ENCODE peak calls at places on chromosomes 4 and X, in five cellular contexts. One of them, this sample, is unnamed. For H3K36me3, the result is how much of the 10 kb centered on the place peaks cover.

GRCh38 chr4:107721436-107722090 is 1.5 kb upstream of the PAPSS1 start:
- DNase-seq in CD8-positive, alpha-beta memory T cell: peak
- DNase-seq in tibial nerve: no peak
- DNase-seq in H1: peak
- DNase-seq in body of pancreas: no peak
- DNase-seq in this sample: no peak

GRCh38 chr4:42515156-42515884 is 118.0 kb downstream of the SHISA3 start:
- DNase-seq in body of pancreas: no peak
- DNase-seq in CD8-positive, alpha-beta memory T cell: no peak
- DNase-seq in tibial nerve: no peak
- DNase-seq in H1: no peak
- DNase-seq in this sample: no peak

GRCh38 chr4:146585761-146586333 is 52.8 kb upstream of the POU4F2 start:
- DNase-seq in body of pancreas: no peak
- DNase-seq in CD8-positive, alpha-beta memory T cell: no peak
- DNase-seq in H1: no peak
- DNase-seq in tibial nerve: no peak
- DNase-seq in this sample: no peak

GRCh38 chrX:39756086-39756883 is 341.5 kb downstream of the BCOR start:
- DNase-seq in body of pancreas: peak
- DNase-seq in tibial nerve: no peak
- DNase-seq in CD8-positive, alpha-beta memory T cell: no peak
- DNase-seq in H1: no peak
- DNase-seq in this sample: no peak

GRCh38 chrX:130047416-130047815 is 62.9 kb downstream of the ELF4 start:
- DNase-seq in CD8-positive, alpha-beta memory T cell: no peak
- DNase-seq in H1: no peak
- DNase-seq in body of pancreas: no peak
- DNase-seq in tibial nerve: no peak
- DNase-seq in this sample: no peak

GRCh38 chr4:109915385-109916002 is 2.8 kb downstream of the EGF start:
- DNase-seq in tibial nerve: no peak
- DNase-seq in CD8-positive, alpha-beta memory T cell: no peak
- DNase-seq in body of pancreas: no peak
- DNase-seq in H1: no peak
- DNase-seq in this sample: no peak

GRCh38 chrX:39903937-39904336 is 193.8 kb downstream of the BCOR start:
- DNase-seq in tibial nerve: no peak
- DNase-seq in CD8-positive, alpha-beta memory T cell: no peak
- DNase-seq in H1: no peak
- DNase-seq in body of pancreas: no peak
- DNase-seq in this sample: no peak

GRCh38 chr4:173169428-173170209 is 1.0 kb downstream of the GALNT7 start:
- DNase-seq in H1: peak
- DNase-seq in tibial nerve: peak
- DNase-seq in body of pancreas: peak
- DNase-seq in CD8-positive, alpha-beta memory T cell: peak
- DNase-seq in this sample: no peak

GRCh38 chr4:113901994-113902787 is 77.3 kb downstream of the ARSJ start:
- DNase-seq in CD8-positive, alpha-beta memory T cell: peak
- DNase-seq in tibial nerve: no peak
- DNase-seq in H1: no peak
- DNase-seq in body of pancreas: peak
- DNase-seq in this sample: no peak

GRCh38 chr4:76305971-76306881 is at the start of gene STBD1:
- DNase-seq in CD8-positive, alpha-beta memory T cell: no peak
- DNase-seq in body of pancreas: peak
- DNase-seq in H1: peak
- DNase-seq in tibial nerve: peak
- DNase-seq in this sample: no peak

GRCh38 chrX:150897371-150898319 is 823 bp downstream of the CD99L2 start:
- DNase-seq in tibial nerve: no peak
- DNase-seq in body of pancreas: peak
- DNase-seq in CD8-positive, alpha-beta memory T cell: peak
- DNase-seq in H1: peak
- DNase-seq in this sample: no peak

GRCh38 chrX:47563801-47564315 is 2.9 kb downstream of the ARAF start:
- DNase-seq in tibial nerve: no peak
- DNase-seq in H1: no peak
- DNase-seq in CD8-positive, alpha-beta memory T cell: no peak
- DNase-seq in body of pancreas: no peak
- DNase-seq in this sample: no peak
- H3K36me3 ChIP-seq in tibial nerve: under half
- H3K36me3 ChIP-seq in H1: under half
- H3K36me3 ChIP-seq in CD8-positive, alpha-beta memory T cell: under half
- H3K36me3 ChIP-seq in body of pancreas: under half
- H3K36me3 ChIP-seq in this sample: under half

GRCh38 chr4:13605330-13605729 is 22.2 kb downstream of the BOD1L1 start:
- DNase-seq in CD8-positive, alpha-beta memory T cell: no peak
- DNase-seq in H1: no peak
- DNase-seq in tibial nerve: no peak
- DNase-seq in body of pancreas: no peak
- DNase-seq in this sample: no peak
- H3K36me3 ChIP-seq in CD8-positive, alpha-beta memory T cell: half or more
- H3K36me3 ChIP-seq in H1: half or more
- H3K36me3 ChIP-seq in tibial nerve: under half
- H3K36me3 ChIP-seq in body of pancreas: under half
- H3K36me3 ChIP-seq in this sample: under half

DNA sequence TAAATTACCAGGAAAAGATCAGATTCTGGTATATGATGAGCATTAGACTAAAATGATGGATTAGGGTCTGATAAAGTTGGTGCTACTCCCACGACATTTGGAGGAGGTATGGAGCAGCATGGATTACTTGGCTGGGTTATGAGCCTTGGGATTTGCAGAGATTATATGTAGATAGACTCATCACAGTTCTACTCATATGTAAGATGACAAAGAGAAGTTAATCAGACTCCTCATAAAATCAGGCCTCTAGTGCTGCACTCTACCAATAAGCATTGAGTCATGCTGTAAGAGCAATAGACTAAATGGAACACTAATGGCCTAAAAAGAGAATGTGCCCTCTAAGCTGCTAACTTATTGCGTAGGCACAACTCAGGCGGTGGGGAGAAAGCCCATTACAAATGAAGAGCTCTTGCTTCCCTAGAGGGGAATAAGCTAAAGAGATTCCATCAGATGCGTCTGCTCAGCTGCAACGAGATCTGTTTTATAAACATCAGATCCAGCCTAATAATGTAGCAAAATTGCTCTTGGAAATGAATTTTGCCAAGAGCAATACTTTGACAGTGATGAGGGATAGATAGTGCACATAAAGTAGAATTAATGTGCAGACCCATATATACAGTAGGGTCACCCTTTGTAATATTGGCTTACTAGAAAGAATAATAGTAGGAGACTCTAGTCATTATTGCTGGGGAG is 17.5 kb downstream of the LIAS start:
- DNase-seq in body of pancreas: no peak
- DNase-seq in H1: no peak
- DNase-seq in tibial nerve: no peak
- DNase-seq in CD8-positive, alpha-beta memory T cell: no peak
- DNase-seq in this sample: no peak
- H3K36me3 ChIP-seq in body of pancreas: under half
- H3K36me3 ChIP-seq in H1: under half
- H3K36me3 ChIP-seq in tibial nerve: under half
- H3K36me3 ChIP-seq in CD8-positive, alpha-beta memory T cell: under half
- H3K36me3 ChIP-seq in this sample: under half

GRCh38 chr4:2942532-2943363 is 20.5 kb downstream of the NOP14 start:
- DNase-seq in tibial nerve: no peak
- DNase-seq in CD8-positive, alpha-beta memory T cell: peak
- DNase-seq in H1: no peak
- DNase-seq in body of pancreas: no peak
- DNase-seq in this sample: peak
- H3K36me3 ChIP-seq in tibial nerve: under half
- H3K36me3 ChIP-seq in CD8-positive, alpha-beta memory T cell: half or more
- H3K36me3 ChIP-seq in H1: half or more
- H3K36me3 ChIP-seq in body of pancreas: half or more
- H3K36me3 ChIP-seq in this sample: under half

GRCh38 chrX:154348114-154348531 is 26.3 kb downstream of the FLNA start:
- DNase-seq in CD8-positive, alpha-beta memory T cell: no peak
- DNase-seq in tibial nerve: no peak
- DNase-seq in H1: no peak
- DNase-seq in body of pancreas: no peak
- DNase-seq in this sample: no peak
- H3K36me3 ChIP-seq in CD8-positive, alpha-beta memory T cell: under half
- H3K36me3 ChIP-seq in tibial nerve: under half
- H3K36me3 ChIP-seq in H1: under half
- H3K36me3 ChIP-seq in body of pancreas: under half
- H3K36me3 ChIP-seq in this sample: under half

GRCh38 chr4:55447108-55447708 is 51.5 kb downstream of the TMEM165 start:
- DNase-seq in body of pancreas: no peak
- DNase-seq in H1: no peak
- DNase-seq in CD8-positive, alpha-beta memory T cell: no peak
- DNase-seq in tibial nerve: no peak
- DNase-seq in this sample: no peak

GRCh38 chr4:55444822-55445221 is 49.1 kb downstream of the TMEM165 start:
- DNase-seq in CD8-positive, alpha-beta memory T cell: no peak
- DNase-seq in tibial nerve: no peak
- DNase-seq in H1: no peak
- DNase-seq in body of pancreas: no peak
- DNase-seq in this sample: no peak

GRCh38 chr4:55446578-55446922 is 50.8 kb downstream of the TMEM165 start:
- DNase-seq in H1: no peak
- DNase-seq in body of pancreas: no peak
- DNase-seq in CD8-positive, alpha-beta memory T cell: no peak
- DNase-seq in tibial nerve: no peak
- DNase-seq in this sample: no peak

GRCh38 chr4:55447826-55448225 is 52.1 kb downstream of the TMEM165 start:
- DNase-seq in CD8-positive, alpha-beta memory T cell: no peak
- DNase-seq in tibial nerve: no peak
- DNase-seq in body of pancreas: no peak
- DNase-seq in H1: no peak
- DNase-seq in this sample: no peak

DNA sequence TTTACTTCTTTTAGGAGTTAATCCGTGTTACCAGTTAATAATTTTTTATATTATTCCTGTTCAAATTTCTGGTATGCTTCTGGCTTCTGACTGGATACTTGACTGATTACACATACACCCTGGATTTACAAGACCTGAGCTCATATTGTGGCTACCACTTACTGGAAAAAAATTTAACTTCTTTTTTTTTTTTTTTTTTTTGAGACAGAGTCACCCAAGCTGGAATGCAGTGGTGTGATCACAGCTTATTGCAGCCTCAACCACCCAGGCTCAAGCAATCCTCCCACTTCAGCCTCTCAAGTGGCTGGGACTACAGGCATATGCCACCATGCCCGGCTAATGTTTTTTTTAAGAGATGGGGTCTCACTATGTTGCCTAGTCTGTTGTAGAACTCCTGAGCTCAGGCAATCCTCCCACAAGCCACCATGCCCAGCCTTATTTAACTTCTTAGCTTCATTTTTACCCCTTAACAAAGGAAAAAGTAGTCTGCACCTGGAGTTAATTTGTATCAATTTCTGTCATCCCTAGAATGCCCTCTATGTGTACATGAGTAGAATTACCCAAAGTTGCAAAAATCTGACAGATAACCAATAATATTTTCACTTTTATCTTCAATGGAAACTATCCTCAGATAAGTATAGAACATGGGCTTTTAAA is 50.3 kb downstream of the TMEM165 start:
- DNase-seq in CD8-positive, alpha-beta memory T cell: no peak
- DNase-seq in body of pancreas: no peak
- DNase-seq in H1: no peak
- DNase-seq in tibial nerve: no peak
- DNase-seq in this sample: no peak
- H3K36me3 ChIP-seq in CD8-positive, alpha-beta memory T cell: under half
- H3K36me3 ChIP-seq in body of pancreas: under half
- H3K36me3 ChIP-seq in H1: half or more
- H3K36me3 ChIP-seq in tibial nerve: under half
- H3K36me3 ChIP-seq in this sample: under half

DNA sequence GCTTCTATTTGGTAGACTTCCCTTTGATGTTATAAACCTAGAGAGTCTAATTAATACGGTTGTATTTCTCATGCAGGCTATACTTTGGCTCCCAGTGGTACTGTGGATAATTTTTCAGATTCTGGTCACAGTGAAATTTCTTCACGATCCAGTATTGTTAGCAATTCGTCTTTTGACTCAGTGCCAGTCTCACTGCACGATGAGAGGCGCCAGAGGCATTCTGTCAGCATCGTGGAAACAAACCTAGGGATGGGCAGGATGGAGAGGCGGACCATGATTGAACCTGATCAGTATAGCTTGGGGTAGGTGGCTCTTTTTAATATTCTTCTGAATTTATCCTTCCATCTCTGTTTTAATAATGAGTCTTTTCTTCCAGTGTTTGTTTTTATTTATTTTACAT is 249.7 kb downstream of the RAPGEF2 start:
- DNase-seq in body of pancreas: no peak
- DNase-seq in tibial nerve: no peak
- DNase-seq in H1: no peak
- DNase-seq in CD8-positive, alpha-beta memory T cell: no peak
- DNase-seq in this sample: no peak
- H3K36me3 ChIP-seq in body of pancreas: under half
- H3K36me3 ChIP-seq in tibial nerve: under half
- H3K36me3 ChIP-seq in H1: under half
- H3K36me3 ChIP-seq in CD8-positive, alpha-beta memory T cell: under half
- H3K36me3 ChIP-seq in this sample: under half

This sample was measured in vagina.